ENCODE peak calls at places on chromosomes 13 and 19, in nine cellular contexts. One of them, this sample, is unnamed.

GRCh38 chr13:21106089-21106488 is 44.7 kb upstream of the LATS2 start:
- DNase-seq in choroid plexus epithelial cell: peak
- DNase-seq in prostate gland: no peak
- DNase-seq in colonic mucosa: no peak
- DNase-seq in cardiac muscle cell: peak
- DNase-seq in ovary: no peak
- DNase-seq in kidney: no peak
- DNase-seq in lung: no peak
- DNase-seq in GM12865: no peak
- DNase-seq in this sample: no peak

GRCh38 chr13:93861818-93862217 is 617.7 kb downstream of the DCT start:
- DNase-seq in ovary: no peak
- DNase-seq in kidney: no peak
- DNase-seq in lung: no peak
- DNase-seq in cardiac muscle cell: peak
- DNase-seq in colonic mucosa: no peak
- DNase-seq in GM12865: no peak
- DNase-seq in prostate gland: no peak
- DNase-seq in choroid plexus epithelial cell: peak
- DNase-seq in this sample: peak

GRCh38 chr13:111184685-111185401 is 69.7 kb downstream of the ARHGEF7 start:
- DNase-seq in kidney: no peak
- DNase-seq in choroid plexus epithelial cell: peak
- DNase-seq in prostate gland: no peak
- DNase-seq in colonic mucosa: no peak
- DNase-seq in ovary: no peak
- DNase-seq in lung: no peak
- DNase-seq in cardiac muscle cell: peak
- DNase-seq in GM12865: peak
- DNase-seq in this sample: peak

GRCh38 chr13:76012091-76012721 is 376.1 kb downstream of the LMO7 start:
- DNase-seq in lung: no peak
- DNase-seq in cardiac muscle cell: peak
- DNase-seq in prostate gland: no peak
- DNase-seq in ovary: no peak
- DNase-seq in choroid plexus epithelial cell: peak
- DNase-seq in GM12865: no peak
- DNase-seq in kidney: no peak
- DNase-seq in colonic mucosa: no peak
- DNase-seq in this sample: no peak

GRCh38 chr19:40704491-40705361 is 12.0 kb downstream of the COQ8B start:
- DNase-seq in colonic mucosa: no peak
- DNase-seq in ovary: no peak
- DNase-seq in choroid plexus epithelial cell: no peak
- DNase-seq in GM12865: no peak
- DNase-seq in kidney: no peak
- DNase-seq in prostate gland: no peak
- DNase-seq in cardiac muscle cell: no peak
- DNase-seq in lung: no peak
- DNase-seq in this sample: no peak

GRCh38 chr19:18780081-18780480 is 11.0 kb downstream of the COMP start:
- DNase-seq in cardiac muscle cell: no peak
- DNase-seq in lung: no peak
- DNase-seq in colonic mucosa: no peak
- DNase-seq in ovary: no peak
- DNase-seq in GM12865: no peak
- DNase-seq in prostate gland: no peak
- DNase-seq in choroid plexus epithelial cell: no peak
- DNase-seq in kidney: no peak
- DNase-seq in this sample: no peak

GRCh38 chr13:113086991-113087922 is 18.3 kb upstream of the F7 start:
- DNase-seq in cardiac muscle cell: no peak
- DNase-seq in lung: no peak
- DNase-seq in kidney: peak
- DNase-seq in ovary: no peak
- DNase-seq in GM12865: no peak
- DNase-seq in colonic mucosa: no peak
- DNase-seq in prostate gland: no peak
- DNase-seq in choroid plexus epithelial cell: no peak
- DNase-seq in this sample: no peak

GRCh38 chr13:40235160-40235796 is 431.2 kb downstream of the FOXO1 start:
- DNase-seq in prostate gland: no peak
- DNase-seq in kidney: no peak
- DNase-seq in cardiac muscle cell: no peak
- DNase-seq in ovary: no peak
- DNase-seq in GM12865: no peak
- DNase-seq in choroid plexus epithelial cell: no peak
- DNase-seq in lung: no peak
- DNase-seq in colonic mucosa: no peak
- DNase-seq in this sample: no peak

GRCh38 chr19:13493516-13494310 is 12.6 kb downstream of the CACNA1A start:
- DNase-seq in choroid plexus epithelial cell: no peak
- DNase-seq in prostate gland: no peak
- DNase-seq in colonic mucosa: no peak
- DNase-seq in ovary: no peak
- DNase-seq in kidney: no peak
- DNase-seq in lung: no peak
- DNase-seq in GM12865: no peak
- DNase-seq in cardiac muscle cell: peak
- DNase-seq in this sample: no peak

GRCh38 chr19:7989071-7989575 is 16.3 kb downstream of the ELAVL1 start:
- DNase-seq in kidney: no peak
- DNase-seq in choroid plexus epithelial cell: peak
- DNase-seq in prostate gland: no peak
- DNase-seq in cardiac muscle cell: no peak
- DNase-seq in GM12865: no peak
- DNase-seq in lung: peak
- DNase-seq in colonic mucosa: no peak
- DNase-seq in ovary: no peak
- DNase-seq in this sample: no peak

GRCh38 chr19:4042064-4042730 is 24.5 kb downstream of the ZBTB7A start:
- DNase-seq in kidney: no peak
- DNase-seq in lung: no peak
- DNase-seq in choroid plexus epithelial cell: no peak
- DNase-seq in GM12865: no peak
- DNase-seq in ovary: no peak
- DNase-seq in cardiac muscle cell: no peak
- DNase-seq in colonic mucosa: no peak
- DNase-seq in prostate gland: no peak
- DNase-seq in this sample: no peak

DNA sequence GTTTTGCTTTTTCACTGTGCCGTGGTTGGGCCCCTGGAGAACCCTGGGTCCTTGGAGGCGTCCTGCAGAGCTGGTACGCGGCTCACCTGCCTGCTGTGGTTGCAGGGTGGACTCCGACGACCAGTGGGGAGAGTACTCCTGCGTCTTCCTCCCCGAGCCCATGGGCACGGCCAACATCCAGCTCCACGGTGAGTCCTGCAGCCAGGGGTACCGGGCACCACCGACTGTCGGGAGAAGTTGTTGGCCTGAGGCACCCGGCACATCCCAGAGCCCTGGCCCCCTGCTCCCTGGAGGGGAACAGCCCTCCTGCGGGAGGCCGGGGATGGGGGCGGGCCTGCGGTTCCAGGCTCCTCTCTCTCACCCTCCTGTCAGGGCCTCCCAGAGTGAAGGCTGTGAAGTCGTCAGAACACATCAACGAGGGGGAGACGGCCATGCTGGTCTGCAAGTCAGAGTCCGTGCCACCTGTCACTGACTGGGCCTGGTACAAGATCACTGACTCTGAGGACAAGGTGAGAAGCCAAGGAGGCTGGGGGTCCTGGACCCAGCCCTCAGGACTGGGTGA is 8.0 kb downstream of the BSG start:
- DNase-seq in prostate gland: no peak
- DNase-seq in cardiac muscle cell: no peak
- DNase-seq in ovary: no peak
- DNase-seq in colonic mucosa: no peak
- DNase-seq in lung: no peak
- DNase-seq in choroid plexus epithelial cell: no peak
- DNase-seq in kidney: peak
- DNase-seq in GM12865: no peak
- DNase-seq in this sample: no peak
- TF ChIP-seq CTCF in prostate gland: no peak
- TF ChIP-seq CTCF in cardiac muscle cell: no peak
- TF ChIP-seq CTCF in ovary: no peak
- TF ChIP-seq CTCF in colonic mucosa: no peak
- TF ChIP-seq CTCF in lung: no peak
- TF ChIP-seq CTCF in choroid plexus epithelial cell: no peak
- TF ChIP-seq CTCF in kidney: no peak
- TF ChIP-seq CTCF in GM12865: no peak
- TF ChIP-seq CTCF in this sample: no peak

GRCh38 chr19:2194513-2195078 is 30.9 kb downstream of the DOT1L start:
- DNase-seq in prostate gland: no peak
- DNase-seq in lung: no peak
- DNase-seq in GM12865: no peak
- DNase-seq in colonic mucosa: no peak
- DNase-seq in kidney: no peak
- DNase-seq in choroid plexus epithelial cell: no peak
- DNase-seq in cardiac muscle cell: no peak
- DNase-seq in ovary: no peak
- DNase-seq in this sample: peak

GRCh38 chr19:2195361-2195760 is 31.6 kb downstream of the DOT1L start:
- DNase-seq in ovary: no peak
- DNase-seq in lung: no peak
- DNase-seq in cardiac muscle cell: no peak
- DNase-seq in colonic mucosa: no peak
- DNase-seq in GM12865: no peak
- DNase-seq in prostate gland: no peak
- DNase-seq in kidney: no peak
- DNase-seq in choroid plexus epithelial cell: no peak
- DNase-seq in this sample: no peak

GRCh38 chr19:2192862-2193261 is 29.1 kb downstream of the DOT1L start:
- DNase-seq in colonic mucosa: no peak
- DNase-seq in prostate gland: no peak
- DNase-seq in GM12865: no peak
- DNase-seq in cardiac muscle cell: no peak
- DNase-seq in ovary: no peak
- DNase-seq in kidney: no peak
- DNase-seq in lung: no peak
- DNase-seq in choroid plexus epithelial cell: no peak
- DNase-seq in this sample: no peak

GRCh38 chr19:2195914-2196313 is 32.2 kb downstream of the DOT1L start:
- DNase-seq in GM12865: no peak
- DNase-seq in cardiac muscle cell: no peak
- DNase-seq in lung: no peak
- DNase-seq in kidney: no peak
- DNase-seq in colonic mucosa: no peak
- DNase-seq in ovary: no peak
- DNase-seq in prostate gland: no peak
- DNase-seq in choroid plexus epithelial cell: no peak
- DNase-seq in this sample: no peak

DNA sequence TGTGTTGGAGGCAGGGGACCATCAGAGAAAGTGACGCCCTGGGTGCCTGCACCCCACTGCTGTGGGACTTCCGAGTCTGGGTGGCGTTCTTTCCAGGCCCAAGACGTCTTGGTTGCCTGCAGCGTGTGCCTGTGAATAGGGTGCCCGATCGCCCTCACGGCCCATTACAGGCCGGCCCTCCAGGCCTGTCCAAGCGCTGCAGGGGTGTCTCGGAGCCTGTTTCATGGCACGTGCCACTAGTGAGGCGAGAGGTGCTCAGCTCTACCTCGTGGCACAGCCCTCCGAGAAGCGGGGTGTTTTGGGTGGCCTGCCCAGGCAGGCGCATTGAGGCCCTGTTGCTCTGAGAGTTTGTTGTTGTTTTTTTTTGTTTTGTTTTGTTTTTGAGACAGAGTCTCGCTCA is 30.1 kb downstream of the DOT1L start:
- DNase-seq in cardiac muscle cell: no peak
- DNase-seq in ovary: no peak
- DNase-seq in colonic mucosa: no peak
- DNase-seq in kidney: no peak
- DNase-seq in lung: no peak
- DNase-seq in GM12865: no peak
- DNase-seq in choroid plexus epithelial cell: no peak
- DNase-seq in prostate gland: no peak
- DNase-seq in this sample: no peak
- H3K4me3 ChIP-seq in cardiac muscle cell: no peak
- H3K4me3 ChIP-seq in ovary: no peak
- H3K4me3 ChIP-seq in colonic mucosa: no peak
- H3K4me3 ChIP-seq in kidney: no peak
- H3K4me3 ChIP-seq in lung: no peak
- H3K4me3 ChIP-seq in GM12865: no peak
- H3K4me3 ChIP-seq in choroid plexus epithelial cell: no peak
- H3K4me3 ChIP-seq in prostate gland: no peak
- H3K4me3 ChIP-seq in this sample: no peak

DNA sequence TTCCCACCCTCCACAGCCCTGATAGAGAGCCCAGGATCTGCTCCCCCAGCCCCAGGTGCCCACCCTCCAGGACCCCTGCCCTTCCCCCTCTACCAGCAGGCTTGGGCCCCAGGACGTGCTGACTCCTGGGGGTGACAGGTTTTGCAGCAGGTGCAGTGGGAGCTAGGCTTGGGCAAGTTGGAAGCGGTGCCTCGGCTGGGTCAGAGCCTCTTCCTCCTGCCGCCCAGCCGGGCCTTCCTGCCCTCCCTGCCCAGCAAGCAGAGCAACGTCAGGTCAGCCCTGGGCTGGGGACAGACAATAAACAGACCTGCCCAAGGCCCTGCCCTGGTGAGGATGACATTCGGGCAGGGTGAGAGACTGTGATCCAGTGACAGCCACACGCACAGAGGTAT is 9.2 kb upstream of the NCCRP1 start:
- DNase-seq in ovary: no peak
- DNase-seq in choroid plexus epithelial cell: no peak
- DNase-seq in colonic mucosa: no peak
- DNase-seq in GM12865: no peak
- DNase-seq in kidney: peak
- DNase-seq in lung: no peak
- DNase-seq in prostate gland: no peak
- DNase-seq in cardiac muscle cell: no peak
- DNase-seq in this sample: no peak
- TF ChIP-seq CTCF in ovary: no peak
- TF ChIP-seq CTCF in choroid plexus epithelial cell: no peak
- TF ChIP-seq CTCF in colonic mucosa: no peak
- TF ChIP-seq CTCF in GM12865: no peak
- TF ChIP-seq CTCF in kidney: no peak
- TF ChIP-seq CTCF in lung: no peak
- TF ChIP-seq CTCF in prostate gland: no peak
- TF ChIP-seq CTCF in cardiac muscle cell: no peak
- TF ChIP-seq CTCF in this sample: peak

GRCh38 chr19:36009220-36009619 is 607 bp upstream of the SYNE4 start:
- DNase-seq in lung: peak
- DNase-seq in colonic mucosa: peak
- DNase-seq in choroid plexus epithelial cell: peak
- DNase-seq in cardiac muscle cell: peak
- DNase-seq in ovary: peak
- DNase-seq in GM12865: peak
- DNase-seq in prostate gland: peak
- DNase-seq in kidney: peak
- DNase-seq in this sample: peak
- H3K4me3 ChIP-seq in lung: no peak
- H3K4me3 ChIP-seq in colonic mucosa: peak
- H3K4me3 ChIP-seq in choroid plexus epithelial cell: peak
- H3K4me3 ChIP-seq in cardiac muscle cell: peak
- H3K4me3 ChIP-seq in ovary: peak
- H3K4me3 ChIP-seq in GM12865: peak
- H3K4me3 ChIP-seq in prostate gland: peak
- H3K4me3 ChIP-seq in kidney: peak
- H3K4me3 ChIP-seq in this sample: peak